ENCODE peak calls at places on chromosomes 1 and 21, in seven cellular contexts. One of them, this sample, is unnamed.

GRCh38 chr1:15760520-15761211 is 2.1 kb downstream of the FBLIM1 start:
- DNase-seq in GM12878: no peak
- DNase-seq in H1: no peak
- DNase-seq in HepG2: no peak
- DNase-seq in HCT116: no peak
- DNase-seq in WTC11: no peak
- DNase-seq in K562: peak
- DNase-seq in this sample: no peak

GRCh38 chr1:159179906-159180305 is 8.5 kb downstream of the CADM3 start:
- DNase-seq in GM12878: no peak
- DNase-seq in HCT116: no peak
- DNase-seq in K562: no peak
- DNase-seq in WTC11: no peak
- DNase-seq in H1: no peak
- DNase-seq in HepG2: no peak
- DNase-seq in this sample: no peak

GRCh38 chr1:30991852-30992606 is 73.5 kb downstream of the PUM1 start:
- DNase-seq in H1: no peak
- DNase-seq in K562: no peak
- DNase-seq in GM12878: no peak
- DNase-seq in HepG2: no peak
- DNase-seq in WTC11: no peak
- DNase-seq in HCT116: no peak
- DNase-seq in this sample: no peak

GRCh38 chr1:99227498-99227897 is 36.8 kb upstream of the PLPPR4 start:
- DNase-seq in K562: no peak
- DNase-seq in WTC11: no peak
- DNase-seq in H1: no peak
- DNase-seq in GM12878: no peak
- DNase-seq in HCT116: no peak
- DNase-seq in HepG2: no peak
- DNase-seq in this sample: peak

GRCh38 chr1:240107058-240107684 is 15.5 kb downstream of the FMN2 start:
- DNase-seq in H1: no peak
- DNase-seq in HCT116: no peak
- DNase-seq in WTC11: no peak
- DNase-seq in GM12878: no peak
- DNase-seq in HepG2: no peak
- DNase-seq in K562: no peak
- DNase-seq in this sample: no peak

GRCh38 chr1:37922767-37923550 is 23.9 kb downstream of the INPP5B start:
- DNase-seq in HepG2: no peak
- DNase-seq in H1: no peak
- DNase-seq in K562: peak
- DNase-seq in GM12878: peak
- DNase-seq in HCT116: no peak
- DNase-seq in WTC11: no peak
- DNase-seq in this sample: no peak

GRCh38 chr1:77489910-77490309 is 192.5 kb downstream of the ZZZ3 start:
- DNase-seq in HCT116: no peak
- DNase-seq in K562: no peak
- DNase-seq in HepG2: no peak
- DNase-seq in WTC11: no peak
- DNase-seq in GM12878: no peak
- DNase-seq in H1: no peak
- DNase-seq in this sample: no peak

GRCh38 chr1:205240118-205240517 is 12.4 kb downstream of the TMCC2 start:
- DNase-seq in HepG2: no peak
- DNase-seq in H1: no peak
- DNase-seq in K562: no peak
- DNase-seq in WTC11: no peak
- DNase-seq in HCT116: no peak
- DNase-seq in GM12878: no peak
- DNase-seq in this sample: no peak

GRCh38 chr1:112488141-112488540 is 20.6 kb upstream of the WNT2B start:
- DNase-seq in WTC11: no peak
- DNase-seq in H1: no peak
- DNase-seq in HCT116: no peak
- DNase-seq in HepG2: no peak
- DNase-seq in K562: no peak
- DNase-seq in GM12878: no peak
- DNase-seq in this sample: no peak

GRCh38 chr1:29324771-29325351 is 88.5 kb downstream of the PTPRU start:
- DNase-seq in WTC11: peak
- DNase-seq in HCT116: peak
- DNase-seq in K562: peak
- DNase-seq in H1: peak
- DNase-seq in HepG2: no peak
- DNase-seq in GM12878: no peak
- DNase-seq in this sample: peak

GRCh38 chr1:77467741-77468140 is 185.9 kb downstream of the AK5 start:
- DNase-seq in H1: no peak
- DNase-seq in HepG2: no peak
- DNase-seq in WTC11: no peak
- DNase-seq in GM12878: no peak
- DNase-seq in HCT116: no peak
- DNase-seq in K562: no peak
- DNase-seq in this sample: no peak

GRCh38 chr1:25618433-25618808 is 1.8 kb downstream of the MAN1C1 start:
- DNase-seq in HCT116: no peak
- DNase-seq in K562: no peak
- DNase-seq in WTC11: no peak
- DNase-seq in H1: no peak
- DNase-seq in HepG2: no peak
- DNase-seq in GM12878: no peak
- DNase-seq in this sample: no peak

GRCh38 chr1:30258876-30259275 is 464.5 kb downstream of the MATN1 start:
- DNase-seq in H1: no peak
- DNase-seq in GM12878: no peak
- DNase-seq in HCT116: no peak
- DNase-seq in K562: no peak
- DNase-seq in HepG2: no peak
- DNase-seq in WTC11: no peak
- DNase-seq in this sample: no peak

GRCh38 chr1:246152986-246153431 is 354.1 kb downstream of the SMYD3 start:
- DNase-seq in K562: peak
- DNase-seq in WTC11: no peak
- DNase-seq in HCT116: no peak
- DNase-seq in HepG2: no peak
- DNase-seq in GM12878: no peak
- DNase-seq in H1: no peak
- DNase-seq in this sample: no peak

GRCh38 chr21:16468191-16468590 is 738.4 kb downstream of the USP25 start:
- DNase-seq in WTC11: no peak
- DNase-seq in GM12878: no peak
- DNase-seq in HCT116: no peak
- DNase-seq in K562: no peak
- DNase-seq in H1: no peak
- DNase-seq in HepG2: no peak
- DNase-seq in this sample: no peak

GRCh38 chr1:58922302-58923089 is 138.6 kb upstream of the JUN start:
- DNase-seq in HepG2: no peak
- DNase-seq in GM12878: peak
- DNase-seq in WTC11: no peak
- DNase-seq in H1: no peak
- DNase-seq in HCT116: no peak
- DNase-seq in K562: no peak
- DNase-seq in this sample: no peak
- TF ChIP-seq SP1 in HepG2: no peak
- TF ChIP-seq SP1 in GM12878: no peak
- TF ChIP-seq SP1 in WTC11: no peak
- TF ChIP-seq SP1 in H1: no peak
- TF ChIP-seq SP1 in HCT116: no peak
- TF ChIP-seq SP1 in K562: no peak
- TF ChIP-seq SP1 in this sample: no peak

GRCh38 chr21:46329796-46330195 is 5.8 kb downstream of the PCNT start:
- DNase-seq in K562: no peak
- DNase-seq in GM12878: no peak
- DNase-seq in WTC11: no peak
- DNase-seq in H1: no peak
- DNase-seq in HCT116: no peak
- DNase-seq in HepG2: no peak
- DNase-seq in this sample: no peak
- TF ChIP-seq SP1 in K562: no peak
- TF ChIP-seq SP1 in GM12878: no peak
- TF ChIP-seq SP1 in WTC11: no peak
- TF ChIP-seq SP1 in H1: no peak
- TF ChIP-seq SP1 in HCT116: no peak
- TF ChIP-seq SP1 in HepG2: no peak
- TF ChIP-seq SP1 in this sample: no peak

GRCh38 chr1:17168480-17168878 is 36.4 kb upstream of the PADI1 start:
- DNase-seq in HepG2: no peak
- DNase-seq in H1: no peak
- DNase-seq in HCT116: no peak
- DNase-seq in WTC11: no peak
- DNase-seq in GM12878: no peak
- DNase-seq in K562: no peak
- DNase-seq in this sample: no peak
- TF ChIP-seq SP1 in HepG2: no peak
- TF ChIP-seq SP1 in H1: no peak
- TF ChIP-seq SP1 in HCT116: no peak
- TF ChIP-seq SP1 in WTC11: no peak
- TF ChIP-seq SP1 in GM12878: no peak
- TF ChIP-seq SP1 in K562: no peak
- TF ChIP-seq SP1 in this sample: no peak

GRCh38 chr1:42017730-42018129 is 99.0 kb upstream of the HIVEP3 start:
- DNase-seq in HepG2: no peak
- DNase-seq in HCT116: no peak
- DNase-seq in H1: no peak
- DNase-seq in K562: no peak
- DNase-seq in WTC11: no peak
- DNase-seq in GM12878: no peak
- DNase-seq in this sample: no peak

GRCh38 chr1:42017259-42017658 is 98.5 kb upstream of the HIVEP3 start:
- DNase-seq in HCT116: no peak
- DNase-seq in WTC11: no peak
- DNase-seq in K562: no peak
- DNase-seq in H1: no peak
- DNase-seq in GM12878: peak
- DNase-seq in HepG2: no peak
- DNase-seq in this sample: no peak

GRCh38 chr1:42012852-42013251 is 94.1 kb upstream of the HIVEP3 start:
- DNase-seq in HCT116: no peak
- DNase-seq in HepG2: no peak
- DNase-seq in K562: no peak
- DNase-seq in WTC11: no peak
- DNase-seq in H1: no peak
- DNase-seq in GM12878: no peak
- DNase-seq in this sample: no peak

GRCh38 chr1:42013881-42014470 is 95.3 kb upstream of the HIVEP3 start:
- DNase-seq in HCT116: no peak
- DNase-seq in HepG2: no peak
- DNase-seq in K562: no peak
- DNase-seq in GM12878: no peak
- DNase-seq in WTC11: no peak
- DNase-seq in H1: no peak
- DNase-seq in this sample: no peak

DNA sequence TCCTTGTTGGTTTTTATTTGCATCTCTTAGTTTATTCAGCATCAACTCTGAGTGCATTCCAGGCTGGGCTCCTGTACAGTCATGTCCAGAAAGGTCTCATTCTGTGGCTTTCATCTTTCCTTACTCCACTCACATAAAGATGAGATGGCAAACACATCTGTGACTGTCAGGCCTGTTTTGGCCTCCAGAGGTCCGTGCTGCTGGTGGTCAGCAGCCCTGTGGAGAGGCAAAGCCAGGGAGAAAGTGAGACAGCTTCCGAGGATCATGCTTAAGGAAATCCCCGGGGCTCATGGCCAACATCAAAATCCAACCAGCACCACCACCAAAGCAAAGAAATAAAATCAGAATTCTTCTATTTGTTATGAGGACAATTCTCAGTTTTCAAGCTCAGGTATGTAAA is 96.1 kb upstream of the HIVEP3 start:
- DNase-seq in H1: no peak
- DNase-seq in GM12878: no peak
- DNase-seq in HepG2: no peak
- DNase-seq in K562: no peak
- DNase-seq in HCT116: no peak
- DNase-seq in WTC11: no peak
- DNase-seq in this sample: no peak
- TF ChIP-seq SP1 in H1: no peak
- TF ChIP-seq SP1 in GM12878: no peak
- TF ChIP-seq SP1 in HepG2: no peak
- TF ChIP-seq SP1 in K562: no peak
- TF ChIP-seq SP1 in HCT116: no peak
- TF ChIP-seq SP1 in WTC11: no peak
- TF ChIP-seq SP1 in this sample: no peak